ENCODE peak calls at places on chromosomes 7 and 10, in seven cellular contexts. C is epithelial cell of esophagus, X is left lung, W is ovary, Z is left ventricle myocardium inferior, R is A673, Q is type B pancreatic cell. Y is an unnamed sample.

GRCh38 chr7:129376778-129377700 is 57.2 kb upstream of the STRIP2 start:
- DNase-seq in C (peak), X (no peak), W (no peak), Z (no peak), R (peak), Q (no peak), Y (no peak)

GRCh38 chr7:431658-432111 is 88.0 kb downstream of the PDGFA start:
- DNase-seq in C (no peak), X (no peak), W (no peak), Z (no peak), R (no peak), Q (no peak), Y (no peak)

GRCh38 chr7:76512941-76513816 is 2.8 kb downstream of the UPK3B start:
- DNase-seq in C (no peak), X (no peak), W (no peak), Z (no peak), R (no peak), Q (peak), Y (no peak)

GRCh38 chr10:110739811-110740271 is 95.7 kb downstream of the RBM20 start:
- DNase-seq in C (peak), X (no peak), W (no peak), Z (no peak), R (no peak), Q (no peak), Y (peak)

GRCh38 chr7:37970211-37970610 is 49.8 kb downstream of the EPDR1 start:
- DNase-seq in C (no peak), X (no peak), W (no peak), Z (no peak), R (no peak), Q (no peak), Y (no peak)

GRCh38 chr7:25852249-25852994 is 299.6 kb upstream of the NFE2L3 start:
- DNase-seq in C (peak), X (no peak), W (peak), Z (no peak), R (no peak), Q (peak), Y (no peak)

GRCh38 chr7:55066479-55066878 is 47.7 kb downstream of the EGFR start:
- DNase-seq in C (no peak), X (no peak), W (no peak), Z (no peak), R (no peak), Q (no peak), Y (no peak)

GRCh38 chr10:75021851-75022250 is 89.6 kb upstream of the SAMD8 start:
- DNase-seq in C (no peak), X (no peak), W (no peak), Z (no peak), R (no peak), Q (no peak), Y (no peak)

GRCh38 chr7:29808075-29808786 is 1.9 kb downstream of the WIPF3 start:
- DNase-seq in C (no peak), X (no peak), W (no peak), Z (no peak), R (no peak), Q (no peak), Y (no peak)

GRCh38 chr7:45583296-45583695 is 9.1 kb downstream of the ADCY1 start:
- DNase-seq in C (no peak), X (no peak), W (no peak), Z (no peak), R (no peak), Q (no peak), Y (no peak)

GRCh38 chr10:6108631-6109443 is 20.0 kb downstream of the RBM17 start:
- DNase-seq in C (peak), X (no peak), W (no peak), Z (no peak), R (peak), Q (no peak), Y (no peak)

GRCh38 chr10:74063256-74063655 is 65.3 kb downstream of the VCL start:
- DNase-seq in C (no peak), X (no peak), W (no peak), Z (no peak), R (no peak), Q (no peak), Y (no peak)

GRCh38 chr7:137096607-137097006 is 228.2 kb downstream of the CHRM2 start:
- DNase-seq in C (no peak), X (no peak), W (no peak), Z (no peak), R (no peak), Q (no peak), Y (no peak)

GRCh38 chr10:28845009-28845682 is 167.8 kb downstream of the BAMBI start:
- DNase-seq in C (no peak), X (no peak), W (no peak), Z (no peak), R (no peak), Q (no peak), Y (no peak)

GRCh38 chr7:139626817-139627216 is 103.3 kb downstream of the CLEC2L start:
- DNase-seq in C (no peak), X (no peak), W (no peak), Z (no peak), R (no peak), Q (no peak), Y (no peak)

GRCh38 chr7:48786951-48787350 is 137.4 kb upstream of the CDC14C start:
- DNase-seq in C (no peak), X (no peak), W (no peak), Z (no peak), R (no peak), Q (no peak), Y (no peak)

GRCh38 chr10:43258032-43258921 is 8.6 kb downstream of the RASGEF1A start:
- DNase-seq in C (no peak), X (no peak), W (peak), Z (no peak), R (no peak), Q (no peak), Y (peak)

GRCh38 chr7:77425151-77426051 is 9.3 kb upstream of the GSAP start:
- DNase-seq in C (peak), X (no peak), W (no peak), Z (no peak), R (no peak), Q (no peak), Y (no peak)

GRCh38 chr7:39910108-39910869 is 39.8 kb upstream of the CDK13 start:
- DNase-seq in C (no peak), X (no peak), W (no peak), Z (no peak), R (peak), Q (no peak), Y (no peak)

GRCh38 chr7:80611353-80611752 is 27.1 kb upstream of the CD36 start:
- DNase-seq in C (no peak), X (no peak), W (no peak), Z (no peak), R (no peak), Q (no peak), Y (no peak)

GRCh38 chr7:29488203-29488970 is 75.2 kb upstream of the PRR15 start:
- DNase-seq in C (no peak), X (no peak), W (peak), Z (no peak), R (no peak), Q (no peak), Y (no peak)

GRCh38 chr7:412313-412710 is 107.3 kb downstream of the PDGFA start:
- DNase-seq in C (no peak), X (peak), W (no peak), Z (peak), R (no peak), Q (no peak), Y (no peak)

GRCh38 chr7:47488969-47489342 is 93.0 kb downstream of the TNS3 start:
- DNase-seq in C (no peak), X (no peak), W (no peak), Z (no peak), R (no peak), Q (no peak), Y (no peak)

GRCh38 chr10:118542205-118542604 is 53.2 kb downstream of the PRLHR start:
- DNase-seq in C (no peak), X (no peak), W (no peak), Z (no peak), R (no peak), Q (peak), Y (peak)

GRCh38 chr10:18576586-18576985 is 74.8 kb downstream of the NSUN6 start:
- DNase-seq in C (no peak), X (no peak), W (no peak), Z (no peak), R (no peak), Q (no peak), Y (no peak)

GRCh38 chr7:150340875-150341262 is 560 bp downstream of the RARRES2 start:
- DNase-seq in C (no peak), X (no peak), W (peak), Z (no peak), R (no peak), Q (no peak), Y (no peak)

GRCh38 chr7:113787106-113787505 is 131.7 kb downstream of the PPP1R3A start:
- DNase-seq in C (no peak), X (no peak), W (no peak), Z (no peak), R (no peak), Q (no peak), Y (no peak)

GRCh38 chr10:95266674-95267095 is 24.1 kb downstream of the PDLIM1 start:
- DNase-seq in C (peak), X (no peak), W (no peak), Z (no peak), R (no peak), Q (no peak), Y (peak)

GRCh38 chr10:83701799-83702198 is 437.5 kb upstream of the GHITM start:
- DNase-seq in C (no peak), X (no peak), W (no peak), Z (no peak), R (no peak), Q (no peak), Y (no peak)

GRCh38 chr7:131529179-131529578 is 27.2 kb downstream of the PODXL start:
- DNase-seq in C (no peak), X (no peak), W (no peak), Z (no peak), R (no peak), Q (no peak), Y (no peak)

GRCh38 chr7:158439035-158439434 is 148.6 kb downstream of the PTPRN2 start:
- DNase-seq in C (no peak), X (no peak), W (no peak), Z (no peak), R (no peak), Q (peak), Y (no peak)

GRCh38 chr7:158443014-158443687 is 144.5 kb downstream of the PTPRN2 start:
- DNase-seq in C (no peak), X (no peak), W (no peak), Z (no peak), R (no peak), Q (no peak), Y (no peak)

GRCh38 chr7:158443688-158444483 is 143.7 kb downstream of the PTPRN2 start:
- DNase-seq in C (no peak), X (no peak), W (no peak), Z (no peak), R (no peak), Q (no peak), Y (no peak)

GRCh38 chr7:158444501-158445420 is 142.9 kb downstream of the PTPRN2 start:
- DNase-seq in C (no peak), X (no peak), W (no peak), Z (no peak), R (no peak), Q (peak), Y (no peak)

DNA sequence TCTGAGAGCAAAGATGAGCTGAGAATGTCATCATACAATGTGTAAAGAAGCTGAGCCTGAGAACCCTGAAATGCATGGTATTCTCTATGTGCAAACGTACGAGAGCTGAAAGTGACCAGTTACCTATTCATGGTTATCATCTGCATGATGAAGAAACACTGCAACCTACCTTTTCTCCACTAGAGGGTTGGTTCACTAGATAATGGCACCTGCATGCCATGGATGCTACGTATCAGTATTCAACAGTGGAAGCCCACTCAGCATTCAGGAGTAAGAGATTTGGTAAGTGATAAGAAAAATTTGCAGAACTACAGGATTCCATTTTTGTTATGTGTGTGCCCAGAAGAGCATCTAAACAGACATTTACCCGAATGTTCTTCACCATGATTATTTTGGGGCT is 145.4 kb downstream of the PTPRN2 start:
- DNase-seq in C (peak), X (no peak), W (no peak), Z (no peak), R (no peak), Q (no peak), Y (no peak)
- TF ChIP-seq CTCF in C (peak), X (no peak), W (no peak), Z (no peak), R (peak), Q (peak), Y (no peak)

GRCh38 chr7:108124820-108125219 is 5.3 kb downstream of the LAMB4 start:
- DNase-seq in C (no peak), X (no peak), W (no peak), Z (no peak), R (no peak), Q (no peak), Y (no peak)

GRCh38 chr7:108120943-108121342 is 9.2 kb downstream of the LAMB4 start:
- DNase-seq in C (no peak), X (no peak), W (no peak), Z (no peak), R (no peak), Q (no peak), Y (no peak)

GRCh38 chr7:108118959-108119358 is 11.2 kb downstream of the LAMB4 start:
- DNase-seq in C (no peak), X (no peak), W (no peak), Z (no peak), R (no peak), Q (no peak), Y (no peak)

GRCh38 chr7:108120196-108120595 is 10.0 kb downstream of the LAMB4 start:
- DNase-seq in C (no peak), X (no peak), W (no peak), Z (no peak), R (no peak), Q (no peak), Y (no peak)

GRCh38 chr7:108122181-108122580 is 8.0 kb downstream of the LAMB4 start:
- DNase-seq in C (no peak), X (no peak), W (no peak), Z (no peak), R (no peak), Q (no peak), Y (no peak)
- TF ChIP-seq CTCF in C (no peak), X (no peak), W (no peak), Z (no peak), R (no peak), Q (no peak), Y (no peak)

GRCh38 chr10:99276848-99277486 is 41.3 kb upstream of the HPSE2 start:
- DNase-seq in C (peak), X (no peak), W (no peak), Z (no peak), R (peak), Q (no peak), Y (no peak)
- TF ChIP-seq CTCF in C (peak), X (no peak), W (no peak), Z (no peak), R (peak), Q (peak), Y (no peak)

GRCh38 chr10:71825217-71825616 is 25.8 kb downstream of the PSAP start:
- DNase-seq in C (no peak), X (no peak), W (no peak), Z (no peak), R (no peak), Q (no peak), Y (no peak)
- TF ChIP-seq CTCF in C (no peak), X (no peak), W (no peak), Z (no peak), R (peak), Q (peak), Y (no peak)

GRCh38 chr10:36783400-36783799 is 342.0 kb upstream of the ANKRD30A start:
- DNase-seq in C (no peak), X (no peak), W (no peak), Z (no peak), R (no peak), Q (no peak), Y (no peak)

GRCh38 chr10:36773652-36774051 is 351.7 kb upstream of the ANKRD30A start:
- DNase-seq in C (no peak), X (no peak), W (no peak), Z (no peak), R (no peak), Q (no peak), Y (no peak)

GRCh38 chr10:36781570-36781969 is 343.8 kb upstream of the ANKRD30A start:
- DNase-seq in C (no peak), X (no peak), W (no peak), Z (no peak), R (no peak), Q (no peak), Y (no peak)

GRCh38 chr10:36778600-36778999 is 346.8 kb upstream of the ANKRD30A start:
- DNase-seq in C (no peak), X (no peak), W (no peak), Z (no peak), R (no peak), Q (no peak), Y (no peak)

GRCh38 chr10:36779238-36779846 is 346.1 kb upstream of the ANKRD30A start:
- DNase-seq in C (peak), X (no peak), W (peak), Z (no peak), R (peak), Q (no peak), Y (no peak)
- TF ChIP-seq CTCF in C (peak), X (peak), W (peak), Z (peak), R (peak), Q (peak), Y (peak)

GRCh38 chr7:105139381-105139780 is 125.4 kb downstream of the KMT2E start:
- DNase-seq in C (no peak), X (no peak), W (no peak), Z (no peak), R (no peak), Q (no peak), Y (no peak)

GRCh38 chr7:105137898-105138297 is 123.9 kb downstream of the KMT2E start:
- DNase-seq in C (no peak), X (no peak), W (no peak), Z (no peak), R (no peak), Q (no peak), Y (no peak)

GRCh38 chr7:105136221-105136620 is 122.2 kb downstream of the KMT2E start:
- DNase-seq in C (no peak), X (no peak), W (no peak), Z (no peak), R (peak), Q (no peak), Y (no peak)

GRCh38 chr7:105141068-105141467 is 127.1 kb downstream of the KMT2E start:
- DNase-seq in C (peak), X (no peak), W (no peak), Z (no peak), R (peak), Q (no peak), Y (no peak)
- TF ChIP-seq CTCF in C (peak), X (no peak), W (no peak), Z (peak), R (peak), Q (peak), Y (no peak)

DNA sequence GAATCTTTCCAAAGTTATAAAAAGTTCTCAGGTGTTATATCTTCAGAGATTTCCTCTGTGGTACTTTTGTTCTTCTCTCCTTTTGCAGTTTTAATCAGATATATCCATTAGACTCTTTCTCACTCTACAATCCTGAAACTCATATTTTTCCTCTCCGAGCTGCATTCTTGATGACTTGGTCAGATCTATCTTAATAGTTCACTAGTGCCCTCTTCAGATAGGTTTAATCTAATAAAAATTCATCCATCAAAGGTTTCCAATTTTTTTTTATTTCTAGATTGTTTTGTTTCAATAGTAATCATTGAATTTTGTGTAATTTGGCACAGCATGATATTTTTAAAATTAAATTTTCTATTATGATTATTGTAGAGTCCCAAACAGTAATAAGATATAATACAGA is 21.8 kb upstream of the DGKB start:
- DNase-seq in C (no peak), X (no peak), W (no peak), Z (no peak), R (peak), Q (no peak), Y (no peak)
- TF ChIP-seq CTCF in C (no peak), X (no peak), W (no peak), Z (peak), R (no peak), Q (no peak), Y (no peak)

DNA sequence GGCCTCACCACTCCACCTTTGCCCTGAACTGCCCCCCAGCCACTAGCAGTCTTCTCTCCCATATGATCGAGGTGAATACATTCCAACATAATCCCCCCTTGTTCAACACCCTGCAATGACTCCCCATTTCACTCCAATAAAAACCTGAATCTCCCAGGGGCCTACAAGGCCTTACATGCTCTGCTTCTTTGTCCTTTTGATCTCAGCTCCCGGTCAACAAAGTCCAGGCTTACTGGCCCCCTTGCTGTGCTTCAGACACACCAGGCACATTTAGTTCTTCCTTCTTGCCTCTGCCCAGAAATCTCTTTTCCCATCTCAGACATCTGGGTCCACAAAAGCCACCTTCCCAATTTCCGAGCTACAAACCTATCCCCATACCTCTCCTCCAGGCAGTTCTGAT is 14.0 kb downstream of the MET start:
- DNase-seq in C (no peak), X (no peak), W (no peak), Z (no peak), R (no peak), Q (no peak), Y (no peak)
- TF ChIP-seq CTCF in C (no peak), X (no peak), W (no peak), Z (no peak), R (no peak), Q (no peak), Y (no peak)

GRCh38 chr10:50552771-50553535 is 70.8 kb downstream of the SGMS1 start:
- DNase-seq in C (peak), X (no peak), W (no peak), Z (no peak), R (peak), Q (no peak), Y (no peak)
- TF ChIP-seq CTCF in C (peak), X (no peak), W (no peak), Z (peak), R (peak), Q (no peak), Y (no peak)

Y was measured in vagina.